ENCODE peak calls at places on chromosome 12, in ten cellular contexts. I is HuH-7.5; H is AG10803; K is EL; N is NCI-H748 treated with DMSO at 0.1 percent for 48 hours; G is frontal cortex; C is cardiac fibroblast; S is activated CD4-positive, alpha-beta T cell treated with anti-CD3 and anti-CD28 coated beads for 1 hour; U is A172; J is astrocyte of the spinal cord. D is an unnamed sample.

GRCh38 chr12:67449591-67450052 is 180.5 kb downstream of the CAND1 start:
- DNase-seq in I (no peak), H (no peak), K (no peak), N (no peak), G (no peak), C (no peak), S (no peak), U (no peak), J (no peak), D (no peak)

GRCh38 chr12:88518863-88519403 is 61.3 kb downstream of the KITLG start:
- DNase-seq in I (no peak), H (peak), K (no peak), N (no peak), G (no peak), C (no peak), S (no peak), U (no peak), J (no peak), D (no peak)

GRCh38 chr12:64890873-64891468 is 66.5 kb downstream of the TBC1D30 start:
- DNase-seq in I (peak), H (peak), K (peak), N (peak), G (peak), C (peak), S (no peak), U (peak), J (peak), D (no peak)

GRCh38 chr12:121649819-121650353 is 19.6 kb downstream of the MORN3 start:
- DNase-seq in I (no peak), H (no peak), K (no peak), N (no peak), G (no peak), C (no peak), S (no peak), U (no peak), J (no peak), D (no peak)

GRCh38 chr12:27769142-27769672 is 10.8 kb upstream of the KLHL42 start:
- DNase-seq in I (no peak), H (no peak), K (no peak), N (no peak), G (no peak), C (no peak), S (no peak), U (no peak), J (no peak), D (no peak)

GRCh38 chr12:62957233-62957953 is 22.4 kb upstream of the PPM1H start:
- DNase-seq in I (peak), H (no peak), K (no peak), N (no peak), G (no peak), C (peak), S (no peak), U (no peak), J (peak), D (no peak)

GRCh38 chr12:55072093-55072492 is 52.3 kb downstream of the NEUROD4 start:
- DNase-seq in I (no peak), H (peak), K (no peak), N (no peak), G (no peak), C (peak), S (peak), U (peak), J (no peak), D (peak)

GRCh38 chr12:117521327-117521726 is 159.9 kb upstream of the NOS1 start:
- DNase-seq in I (no peak), H (peak), K (no peak), N (no peak), G (no peak), C (no peak), S (no peak), U (no peak), J (no peak), D (no peak)

GRCh38 chr12:93773122-93773871 is 96.1 kb downstream of the CRADD start:
- DNase-seq in I (no peak), H (peak), K (peak), N (no peak), G (no peak), C (peak), S (no peak), U (peak), J (peak), D (peak)

D was measured in T-helper 17 cell.